ENCODE peak calls at places on chromosomes 12 and 14, in seven cellular contexts. Z is WERI-Rb-1, J is small intestine, S is sigmoid colon, R is coronary artery, V is pancreas, B is neural progenitor cell. A is an unnamed sample.

GRCh38 chr12:109951751-109952150 is 44.4 kb downstream of the GIT2 start:
- DNase-seq in Z (no peak), J (no peak), S (peak), R (no peak), V (peak), B (no peak), A (no peak)

GRCh38 chr12:113781415-113782198 is 184.5 kb downstream of the RBM19 start:
- DNase-seq in Z (no peak), J (no peak), S (no peak), R (no peak), V (no peak), B (no peak), A (no peak)

GRCh38 chr12:3882896-3883564 is 9.8 kb upstream of the PARP11 start:
- DNase-seq in Z (no peak), J (peak), S (no peak), R (no peak), V (no peak), B (no peak), A (no peak)

GRCh38 chr12:55829967-55830600 is 697 bp upstream of the DNAJC14 start:
- DNase-seq in Z (peak), J (peak), S (peak), R (no peak), V (peak), B (peak), A (no peak)

GRCh38 chr14:77053046-77053841 is 24.7 kb upstream of the IRF2BPL start:
- DNase-seq in Z (peak), J (peak), S (peak), R (no peak), V (no peak), B (peak), A (peak)

GRCh38 chr12:45290218-45290609 is 74.3 kb downstream of the ANO6 start:
- DNase-seq in Z (no peak), J (no peak), S (no peak), R (no peak), V (no peak), B (no peak), A (no peak)

GRCh38 chr12:47905313-47905730 is 528 bp upstream of the VDR start:
- DNase-seq in Z (peak), J (peak), S (peak), R (no peak), V (peak), B (no peak), A (peak)

GRCh38 chr12:14256139-14256538 is 109.3 kb upstream of the ATF7IP start:
- DNase-seq in Z (no peak), J (no peak), S (no peak), R (no peak), V (no peak), B (no peak), A (no peak)

GRCh38 chr14:72154645-72155378 is 222.6 kb downstream of the RGS6 start:
- DNase-seq in Z (no peak), J (no peak), S (no peak), R (no peak), V (no peak), B (no peak), A (no peak)

GRCh38 chr14:73612339-73613045 is at the start of gene ACOT6:
- DNase-seq in Z (peak), J (peak), S (peak), R (peak), V (peak), B (peak), A (no peak)
- H3K27ac ChIP-seq in Z (peak), J (peak), S (peak), R (peak), V (peak), B (no peak), A (no peak)

DNA sequence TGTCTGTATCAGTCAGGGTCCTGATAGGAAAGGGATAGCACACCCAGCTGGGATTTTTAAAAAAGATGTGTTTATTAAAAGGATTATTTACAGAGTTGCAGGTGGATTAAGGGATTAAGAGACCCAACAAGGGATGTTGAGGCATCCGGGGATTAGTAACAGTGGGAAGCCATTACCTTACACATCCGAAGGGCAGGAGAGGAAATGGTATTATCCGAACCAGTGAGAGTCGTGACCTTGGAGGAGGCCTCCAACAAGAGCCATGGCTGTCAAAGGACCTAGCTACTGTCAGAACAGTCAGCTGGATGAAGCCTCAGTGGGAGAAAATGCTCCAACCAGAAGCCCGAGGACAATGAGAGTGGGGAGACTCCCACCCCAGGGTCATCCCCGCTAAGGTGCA is 146.3 kb upstream of the KRAS start:
- DNase-seq in Z (peak), J (no peak), S (no peak), R (no peak), V (no peak), B (peak), A (no peak)
- H3K4me3 ChIP-seq in Z (no peak), J (no peak), S (no peak), R (no peak), V (no peak), B (no peak), A (no peak)

GRCh38 chr14:70789961-70790360 is 19.4 kb downstream of the MAP3K9 start:
- DNase-seq in Z (peak), J (no peak), S (no peak), R (no peak), V (no peak), B (no peak), A (no peak)
- H3K27ac ChIP-seq in Z (peak), J (no peak), S (no peak), R (no peak), V (no peak), B (no peak), A (no peak)

GRCh38 chr12:6929806-6930452 is 2.2 kb downstream of the ATN1 start:
- DNase-seq in Z (no peak), J (peak), S (no peak), R (no peak), V (no peak), B (no peak), A (no peak)
- H3K4me3 ChIP-seq in Z (no peak), J (peak), S (peak), R (peak), V (peak), B (peak), A (no peak)

DNA sequence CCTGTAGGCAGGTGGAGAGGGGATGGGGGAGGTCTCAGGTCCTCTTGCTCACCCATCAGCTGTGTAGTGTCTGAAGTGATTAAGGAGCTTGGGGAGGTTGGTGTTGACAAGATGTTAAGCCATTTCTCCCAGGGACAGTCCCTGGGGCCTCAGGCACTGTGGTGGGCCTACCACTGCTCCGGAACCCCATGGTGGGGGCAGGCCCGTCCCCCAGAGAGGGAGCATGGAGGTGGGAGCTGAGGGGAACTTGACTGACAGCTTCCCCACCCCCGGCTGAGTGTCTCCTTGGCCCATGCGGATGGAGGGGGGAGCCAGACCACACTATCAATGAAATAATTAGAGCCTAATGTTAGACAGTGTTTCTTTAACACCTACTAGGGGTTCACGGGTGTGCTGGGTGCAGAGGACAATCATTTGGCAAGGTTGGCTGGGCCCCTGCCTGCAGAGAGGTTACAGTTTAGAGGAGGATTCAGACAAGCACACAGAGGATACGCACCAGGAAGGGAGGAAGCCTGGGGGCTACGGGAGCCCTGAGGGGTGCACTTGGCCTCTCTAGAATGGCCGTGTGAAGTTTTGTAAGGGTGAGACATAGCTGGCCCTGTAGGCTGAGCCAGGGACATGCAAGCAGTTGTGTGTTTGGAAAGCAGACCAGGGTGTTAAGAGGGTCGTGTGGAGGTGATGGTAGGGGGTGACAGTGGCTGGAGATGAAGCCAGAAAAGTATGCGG is 19.3 kb upstream of the KRT80 start:
- DNase-seq in Z (no peak), J (no peak), S (peak), R (no peak), V (no peak), B (no peak), A (no peak)
- H3K27ac ChIP-seq in Z (peak), J (no peak), S (no peak), R (no peak), V (no peak), B (no peak), A (no peak)

GRCh38 chr12:49019435-49020317 is 1.1 kb upstream of the PRKAG1 start:
- DNase-seq in Z (peak), J (no peak), S (no peak), R (peak), V (no peak), B (peak), A (no peak)

GRCh38 chr12:49017764-49018281 is 753 bp downstream of the PRKAG1 start:
- DNase-seq in Z (no peak), J (no peak), S (peak), R (peak), V (no peak), B (no peak), A (no peak)

GRCh38 chr12:49020441-49020840 is 1.9 kb upstream of the PRKAG1 start:
- DNase-seq in Z (no peak), J (no peak), S (no peak), R (peak), V (no peak), B (no peak), A (no peak)

GRCh38 chr12:49018282-49019119 is at the start of gene PRKAG1:
- DNase-seq in Z (peak), J (peak), S (peak), R (peak), V (peak), B (peak), A (peak)

GRCh38 chr12:49019120-49019430 is 499 bp upstream of the PRKAG1 start:
- DNase-seq in Z (no peak), J (no peak), S (no peak), R (no peak), V (no peak), B (no peak), A (no peak)
- H3K4me3 ChIP-seq in Z (peak), J (peak), S (peak), R (peak), V (peak), B (peak), A (peak)